ENCODE peak calls at places on chromosomes 12 and 14, in four cellular contexts. V is HepG2, H is K562, P is GM12878. B is an unnamed sample.

GRCh38 chr14:69637503-69638030 is 26.2 kb downstream of the SUSD6 start:
- DNase-seq in V (peak), H (peak), P (no peak), B (no peak)

GRCh38 chr12:47946413-47947107 is 16.8 kb upstream of the TMEM106C start:
- DNase-seq in V (no peak), H (no peak), P (no peak), B (no peak)

GRCh38 chr12:106141452-106141851 is 2.7 kb upstream of the NUAK1 start:
- DNase-seq in V (no peak), H (no peak), P (no peak), B (no peak)

GRCh38 chr14:60653388-60653690 is 4.1 kb upstream of the SIX1 start:
- DNase-seq in V (no peak), H (no peak), P (no peak), B (no peak)

GRCh38 chr12:104573-105081 is 38.1 kb downstream of the IQSEC3 start:
- DNase-seq in V (peak), H (no peak), P (no peak), B (no peak)

GRCh38 chr14:22039938-22040780 is 366.5 kb upstream of the OR4E1 start:
- DNase-seq in V (peak), H (no peak), P (no peak), B (peak)

GRCh38 chr12:6322352-6322751 is 11.9 kb downstream of the PLEKHG6 start:
- DNase-seq in V (no peak), H (no peak), P (no peak), B (no peak)

GRCh38 chr14:70188608-70189540 is at the start of gene SLC8A3:
- DNase-seq in V (no peak), H (no peak), P (no peak), B (peak)

GRCh38 chr14:35402323-35403084 is 2.0 kb downstream of the NFKBIA start:
- DNase-seq in V (no peak), H (no peak), P (no peak), B (no peak)

GRCh38 chr14:60945984-60946383 is 34.9 kb downstream of the TRMT5 start:
- DNase-seq in V (no peak), H (no peak), P (no peak), B (no peak)

GRCh38 chr14:90087433-90087832 is 25.6 kb downstream of the KCNK13 start:
- DNase-seq in V (peak), H (no peak), P (no peak), B (peak)

GRCh38 chr12:51548241-51548640 is 42.8 kb upstream of the SCN8A start:
- DNase-seq in V (no peak), H (no peak), P (no peak), B (no peak)

GRCh38 chr14:96662116-96662901 is 134.9 kb upstream of the VRK1 start:
- DNase-seq in V (no peak), H (no peak), P (no peak), B (peak)

GRCh38 chr14:96660667-96661066 is 136.5 kb upstream of the VRK1 start:
- DNase-seq in V (no peak), H (no peak), P (no peak), B (no peak)

GRCh38 chr14:96660135-96660534 is 137.0 kb upstream of the VRK1 start:
- DNase-seq in V (no peak), H (no peak), P (no peak), B (no peak)

GRCh38 chr14:96663076-96663475 is 134.1 kb upstream of the VRK1 start:
- DNase-seq in V (no peak), H (no peak), P (no peak), B (no peak)

DNA sequence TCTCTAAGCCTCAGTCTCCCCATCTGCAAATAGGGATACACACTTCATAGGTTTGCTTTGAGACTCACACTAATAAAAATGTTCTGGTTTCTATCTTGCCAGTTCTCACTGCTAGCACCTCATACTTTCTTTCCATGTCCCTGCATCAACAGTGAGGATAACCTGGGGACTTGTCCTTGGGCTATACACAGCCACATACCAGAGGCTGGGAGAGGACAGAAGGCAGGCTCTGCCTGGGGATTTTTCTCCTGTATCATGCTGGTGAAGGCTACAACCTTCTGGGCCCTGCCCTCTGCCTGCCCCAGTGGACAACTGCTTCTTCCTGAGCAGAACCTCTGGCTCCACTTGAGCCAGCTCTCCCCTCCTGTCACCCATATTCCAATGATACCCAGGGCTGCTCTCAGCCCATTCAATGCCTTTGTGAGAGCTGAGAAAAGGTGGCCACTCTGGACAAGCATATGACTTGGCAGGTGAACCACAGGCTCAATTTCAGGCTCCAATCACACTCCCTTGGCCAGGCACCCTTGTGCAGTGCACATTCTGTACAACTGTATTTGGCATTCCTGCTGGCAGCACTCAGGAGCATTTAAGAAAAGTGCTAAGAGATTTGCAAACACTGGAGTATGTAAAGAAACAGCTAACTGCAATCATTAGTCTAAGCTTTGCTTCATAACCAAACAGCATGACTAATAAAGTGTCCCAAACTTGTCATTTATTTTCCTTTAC is 135.8 kb upstream of the VRK1 start:
- DNase-seq in V (no peak), H (no peak), P (no peak), B (no peak)
- TF ChIP-seq POLR2AphosphoS2 in V (no peak), H (no peak), P (no peak), B (no peak)

GRCh38 chr12:54376596-54377468 is 7.7 kb downstream of the ZNF385A start:
- DNase-seq in V (no peak), H (no peak), P (no peak), B (no peak)

GRCh38 chr12:54381136-54381535 is 3.4 kb downstream of the ZNF385A start:
- DNase-seq in V (no peak), H (no peak), P (no peak), B (no peak)

GRCh38 chr12:54377797-54378515 is 6.6 kb downstream of the ZNF385A start:
- DNase-seq in V (no peak), H (no peak), P (no peak), B (no peak)

GRCh38 chr12:54379401-54380201 is 4.9 kb downstream of the ZNF385A start:
- DNase-seq in V (peak), H (peak), P (no peak), B (peak)

DNA sequence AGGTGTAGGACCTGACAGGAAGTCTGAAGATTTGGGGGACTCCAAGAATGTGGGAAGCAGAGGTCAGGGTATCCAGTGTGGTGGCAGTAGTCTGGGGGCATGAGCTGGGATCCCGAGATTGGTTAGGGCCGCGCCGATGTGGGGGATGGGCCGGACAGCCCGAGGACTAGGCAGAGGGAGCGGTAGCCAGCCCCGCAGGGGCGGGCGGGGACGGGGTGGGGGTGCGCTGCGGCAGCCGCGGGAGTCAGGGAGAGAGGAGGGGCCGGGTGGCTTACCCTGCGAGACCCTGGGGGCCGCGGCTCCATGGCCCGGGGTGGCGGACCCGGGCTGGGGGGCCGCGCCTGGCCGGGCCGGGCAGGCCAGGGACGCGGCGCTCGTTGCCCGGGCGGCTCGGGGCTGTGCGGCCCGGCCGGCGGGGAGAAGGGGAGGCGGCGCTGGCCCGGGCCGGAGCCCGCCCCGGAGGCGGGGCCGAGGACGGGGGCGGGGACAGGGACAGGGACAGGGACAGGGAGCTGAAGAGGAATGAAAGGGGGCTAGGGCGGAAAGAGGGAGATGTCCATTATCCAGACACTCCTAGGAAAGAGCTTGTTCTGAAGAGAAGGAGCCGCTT is 5.6 kb downstream of the ZNF385A start:
- DNase-seq in V (peak), H (peak), P (no peak), B (no peak)
- TF ChIP-seq POLR2AphosphoS2 in V (no peak), H (no peak), P (no peak), B (no peak)

DNA sequence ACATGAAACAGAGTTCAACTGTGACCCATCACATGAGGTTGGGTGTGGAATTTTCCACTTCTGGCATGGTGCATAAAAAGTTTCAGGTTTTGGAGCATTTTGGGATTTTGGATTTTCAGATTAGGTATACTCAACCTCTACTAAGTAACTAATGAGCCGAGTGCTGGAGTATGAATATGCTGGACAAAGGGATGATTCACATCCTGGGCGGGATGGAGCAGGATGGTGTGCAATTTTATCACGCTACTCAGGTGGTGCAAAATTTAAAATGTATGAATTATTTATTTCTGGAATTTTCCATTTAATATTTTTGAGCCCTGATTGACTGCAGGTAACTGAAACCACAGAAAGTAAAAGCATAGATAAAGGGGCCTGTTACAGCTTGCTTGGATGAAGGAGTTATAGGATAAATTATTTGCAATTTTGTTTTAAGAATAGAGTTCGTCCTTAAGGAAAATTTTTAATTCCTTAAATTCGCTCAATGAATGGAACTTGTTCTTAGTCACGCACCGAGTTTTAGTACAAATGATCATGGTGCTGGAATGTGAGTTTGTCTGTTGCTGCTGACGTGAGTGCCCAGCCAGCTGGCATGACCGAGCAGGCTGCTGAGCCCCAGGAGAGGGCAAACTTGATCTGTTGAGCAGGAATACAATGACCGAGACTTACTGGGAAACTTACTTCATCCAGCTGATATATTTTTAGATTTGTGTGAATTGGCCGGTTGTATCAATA is 176.3 kb downstream of the ESR2 start:
- DNase-seq in V (no peak), H (no peak), P (no peak), B (no peak)
- TF ChIP-seq POLR2AphosphoS2 in V (no peak), H (no peak), P (no peak), B (no peak)

DNA sequence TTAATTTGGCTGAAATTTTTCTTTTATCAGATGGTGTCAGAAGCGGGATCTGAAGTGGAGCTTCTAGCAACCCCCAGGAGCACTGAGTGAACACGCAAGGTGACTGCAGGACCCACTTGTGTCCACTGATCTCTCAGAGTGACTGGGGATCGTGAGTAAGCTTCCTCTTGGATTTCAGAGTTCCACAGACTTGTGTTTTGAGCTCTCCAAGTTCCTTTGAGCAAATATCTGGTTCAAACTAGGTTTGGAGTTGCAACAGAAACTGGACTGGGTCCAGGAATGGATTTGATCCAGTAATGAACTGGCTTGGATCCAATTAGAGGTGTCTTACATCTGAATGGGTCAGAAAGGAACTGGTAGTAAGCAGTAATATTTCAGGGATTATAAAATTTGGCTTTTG is 24.7 kb upstream of the B4GALNT1 start:
- DNase-seq in V (no peak), H (no peak), P (no peak), B (no peak)
- TF ChIP-seq POLR2AphosphoS2 in V (no peak), H (no peak), P (no peak), B (no peak)

GRCh38 chr14:93033983-93034670 is 81.6 kb downstream of the ITPK1 start:
- DNase-seq in V (no peak), H (peak), P (no peak), B (no peak)
- TF ChIP-seq POLR2AphosphoS2 in V (no peak), H (no peak), P (no peak), B (no peak)

GRCh38 chr14:96104469-96105057 is 65.4 kb downstream of the C14orf132 start:
- DNase-seq in V (peak), H (no peak), P (no peak), B (peak)
- TF ChIP-seq POLR2AphosphoS2 in V (no peak), H (no peak), P (no peak), B (no peak)

DNA sequence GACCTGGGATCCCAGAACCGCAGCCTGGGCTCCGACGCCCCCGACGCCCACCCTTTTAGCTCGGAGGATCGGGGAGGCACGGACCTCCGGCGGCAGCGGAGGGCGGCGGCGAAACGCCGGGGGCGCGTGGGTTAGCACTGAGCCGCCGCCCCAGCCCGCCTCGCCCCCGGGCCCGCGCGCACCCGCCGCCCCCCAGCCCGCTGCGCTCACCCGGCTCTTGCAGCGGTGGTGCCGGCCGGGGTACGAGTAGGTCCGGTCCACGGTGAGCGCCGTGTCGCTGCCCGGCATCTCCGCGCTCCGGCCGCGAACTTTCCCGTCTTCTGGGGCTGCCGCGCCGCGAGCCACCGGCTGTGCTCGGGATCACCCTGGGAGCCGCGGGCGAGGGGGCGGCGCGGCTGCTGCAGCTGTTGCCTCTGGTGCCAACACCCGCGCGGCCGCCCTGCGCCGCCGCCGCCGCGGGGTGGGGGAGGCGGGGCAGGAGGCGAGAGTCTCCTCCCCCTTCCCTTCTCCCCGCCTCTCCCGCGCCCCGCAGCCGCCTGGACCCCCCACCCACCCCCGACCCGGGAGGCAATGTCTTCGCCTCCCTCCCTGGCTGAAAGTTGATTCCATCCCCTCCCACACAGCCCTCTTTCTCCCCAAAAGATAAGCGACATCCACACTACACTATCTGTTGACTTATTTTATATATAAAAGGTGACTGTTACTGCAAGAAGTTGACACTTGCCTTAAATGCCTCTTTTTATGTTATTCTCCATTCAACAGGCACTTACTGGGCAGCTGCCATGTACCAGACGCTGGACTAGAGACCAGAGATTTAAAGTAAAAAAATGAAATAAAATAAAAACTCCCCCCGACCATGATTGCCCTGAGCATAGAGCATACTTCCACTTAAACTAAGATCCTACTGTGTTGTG is at the start of gene TMCC3:
- DNase-seq in V (no peak), H (no peak), P (no peak), B (peak)
- TF ChIP-seq POLR2AphosphoS2 in V (no peak), H (no peak), P (no peak), B (no peak)

GRCh38 chr14:74161526-74162158 is 76.9 kb downstream of the LIN52 start:
- DNase-seq in V (no peak), H (no peak), P (no peak), B (no peak)

DNA sequence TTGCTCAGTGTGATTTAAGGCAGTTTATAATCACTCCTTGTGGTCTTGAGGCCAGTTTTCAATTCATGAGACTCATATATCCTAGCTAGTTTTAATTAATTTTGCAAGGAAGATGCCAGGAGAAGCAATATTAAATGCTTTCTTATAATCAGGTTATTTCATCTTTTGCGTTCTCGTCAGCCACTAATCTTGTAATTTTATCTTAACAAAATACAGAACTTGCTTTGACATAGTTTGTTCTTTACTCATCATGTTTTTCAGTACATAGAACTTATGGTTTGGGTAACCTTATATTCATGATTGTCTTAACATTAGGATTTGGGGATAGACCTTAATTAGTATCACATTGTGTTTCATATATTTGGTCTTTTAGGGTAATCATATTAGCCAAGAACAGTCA is 76.0 kb downstream of the LIN52 start:
- DNase-seq in V (no peak), H (no peak), P (no peak), B (no peak)
- TF ChIP-seq POLR2AphosphoS2 in V (no peak), H (no peak), P (no peak), B (no peak)

DNA sequence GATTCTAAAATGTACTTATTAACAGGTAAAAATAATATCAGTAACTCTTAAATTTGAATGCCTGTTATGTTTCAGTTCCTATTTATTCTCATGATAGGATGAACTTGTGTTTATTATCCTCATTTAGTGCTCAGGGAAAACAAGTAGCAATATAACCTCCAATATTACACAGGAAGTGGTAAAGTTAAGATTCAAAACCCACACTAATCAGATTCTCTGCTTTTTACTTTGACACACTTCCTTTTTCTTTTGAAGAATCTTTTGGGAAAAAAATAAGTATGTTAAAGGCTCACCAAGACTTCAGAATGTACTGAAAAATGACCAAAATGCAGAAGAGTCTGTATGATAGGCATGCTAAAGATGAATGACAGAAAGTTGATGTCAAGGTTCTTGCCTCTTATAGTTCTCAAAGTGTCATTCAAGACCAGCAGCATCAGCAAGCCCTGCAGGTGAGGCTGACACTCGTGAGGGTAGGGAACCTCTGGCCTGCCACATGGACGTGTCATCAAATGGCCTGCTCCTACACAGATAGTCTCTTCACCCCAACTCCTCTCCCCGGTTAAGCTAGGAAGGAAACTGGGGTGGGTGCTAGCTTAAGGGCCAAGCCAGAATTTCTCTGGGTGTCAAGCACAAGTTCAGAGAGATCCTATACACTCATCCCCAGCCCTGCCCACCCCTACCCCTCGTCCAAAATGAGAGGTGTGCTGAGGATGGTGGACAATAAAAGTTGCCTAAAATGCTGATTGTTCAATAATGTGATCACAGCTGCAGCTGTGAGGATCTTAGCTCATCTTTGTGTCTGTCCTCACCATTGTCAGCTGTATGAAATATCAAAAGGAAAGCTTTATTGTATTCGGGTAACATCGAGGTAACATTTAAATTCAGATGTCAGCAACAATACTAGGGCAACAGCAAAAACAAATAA is 6.3 kb downstream of the TBPL2 start:
- DNase-seq in V (no peak), H (no peak), P (no peak), B (no peak)
- TF ChIP-seq POLR2AphosphoS2 in V (no peak), H (no peak), P (no peak), B (no peak)

B was measured in A549.